ENCODE peak calls at places on chromosome 20, in six cellular contexts. One of them, this sample, is unnamed.

GRCh38 chr20:5785146-5785545 is 34.9 kb downstream of the SHLD1 start:
- DNase-seq in neural progenitor cell: no peak
- DNase-seq in COR-L47: no peak
- DNase-seq in progenitor cell of endocrine pancreas: no peak
- DNase-seq in activated effector memory CD4-positive, alpha-beta T cell treated with Interleukin-2 at 50 U/mL for 16 hours: no peak
- DNase-seq in pancreas: no peak
- DNase-seq in this sample: no peak

GRCh38 chr20:40017765-40018164 is 671.3 kb downstream of the MAFB start:
- DNase-seq in COR-L47: no peak
- DNase-seq in progenitor cell of endocrine pancreas: no peak
- DNase-seq in neural progenitor cell: no peak
- DNase-seq in activated effector memory CD4-positive, alpha-beta T cell treated with Interleukin-2 at 50 U/mL for 16 hours: no peak
- DNase-seq in pancreas: no peak
- DNase-seq in this sample: no peak

GRCh38 chr20:11807070-11807741 is 110.5 kb upstream of the BTBD3 start:
- DNase-seq in progenitor cell of endocrine pancreas: no peak
- DNase-seq in activated effector memory CD4-positive, alpha-beta T cell treated with Interleukin-2 at 50 U/mL for 16 hours: no peak
- DNase-seq in neural progenitor cell: no peak
- DNase-seq in COR-L47: no peak
- DNase-seq in pancreas: no peak
- DNase-seq in this sample: no peak

GRCh38 chr20:5353624-5354496 is 37.1 kb upstream of the PROKR2 start:
- DNase-seq in progenitor cell of endocrine pancreas: no peak
- DNase-seq in COR-L47: no peak
- DNase-seq in neural progenitor cell: no peak
- DNase-seq in pancreas: no peak
- DNase-seq in activated effector memory CD4-positive, alpha-beta T cell treated with Interleukin-2 at 50 U/mL for 16 hours: no peak
- DNase-seq in this sample: no peak

GRCh38 chr20:19288636-19289035 is 76.2 kb downstream of the SLC24A3 start:
- DNase-seq in progenitor cell of endocrine pancreas: no peak
- DNase-seq in COR-L47: no peak
- DNase-seq in neural progenitor cell: no peak
- DNase-seq in pancreas: no peak
- DNase-seq in activated effector memory CD4-positive, alpha-beta T cell treated with Interleukin-2 at 50 U/mL for 16 hours: no peak
- DNase-seq in this sample: no peak

GRCh38 chr20:34525709-34526416 is 9.6 kb downstream of the DYNLRB1 start:
- DNase-seq in progenitor cell of endocrine pancreas: no peak
- DNase-seq in COR-L47: peak
- DNase-seq in neural progenitor cell: no peak
- DNase-seq in pancreas: peak
- DNase-seq in activated effector memory CD4-positive, alpha-beta T cell treated with Interleukin-2 at 50 U/mL for 16 hours: no peak
- DNase-seq in this sample: no peak

GRCh38 chr20:50427740-50428462 is 82.3 kb upstream of the PTPN1 start:
- DNase-seq in activated effector memory CD4-positive, alpha-beta T cell treated with Interleukin-2 at 50 U/mL for 16 hours: no peak
- DNase-seq in progenitor cell of endocrine pancreas: no peak
- DNase-seq in neural progenitor cell: no peak
- DNase-seq in COR-L47: no peak
- DNase-seq in pancreas: no peak
- DNase-seq in this sample: no peak

GRCh38 chr20:4083103-4083864 is 67.9 kb upstream of the RNF24 start:
- DNase-seq in pancreas: no peak
- DNase-seq in progenitor cell of endocrine pancreas: no peak
- DNase-seq in activated effector memory CD4-positive, alpha-beta T cell treated with Interleukin-2 at 50 U/mL for 16 hours: no peak
- DNase-seq in neural progenitor cell: no peak
- DNase-seq in COR-L47: no peak
- DNase-seq in this sample: no peak

GRCh38 chr20:49562341-49563014 is 5.5 kb downstream of the PTGIS start:
- DNase-seq in activated effector memory CD4-positive, alpha-beta T cell treated with Interleukin-2 at 50 U/mL for 16 hours: no peak
- DNase-seq in pancreas: no peak
- DNase-seq in progenitor cell of endocrine pancreas: no peak
- DNase-seq in COR-L47: no peak
- DNase-seq in neural progenitor cell: peak
- DNase-seq in this sample: no peak

GRCh38 chr20:54479138-54479906 is 3.9 kb downstream of the DOK5 start:
- DNase-seq in activated effector memory CD4-positive, alpha-beta T cell treated with Interleukin-2 at 50 U/mL for 16 hours: no peak
- DNase-seq in neural progenitor cell: peak
- DNase-seq in progenitor cell of endocrine pancreas: no peak
- DNase-seq in pancreas: no peak
- DNase-seq in COR-L47: no peak
- DNase-seq in this sample: no peak

GRCh38 chr20:39458452-39458851 is 496.3 kb downstream of the DHX35 start:
- DNase-seq in activated effector memory CD4-positive, alpha-beta T cell treated with Interleukin-2 at 50 U/mL for 16 hours: no peak
- DNase-seq in COR-L47: no peak
- DNase-seq in pancreas: no peak
- DNase-seq in neural progenitor cell: no peak
- DNase-seq in progenitor cell of endocrine pancreas: no peak
- DNase-seq in this sample: no peak

GRCh38 chr20:21102691-21103311 is 3.4 kb downstream of the LINC00237 start:
- DNase-seq in pancreas: peak
- DNase-seq in activated effector memory CD4-positive, alpha-beta T cell treated with Interleukin-2 at 50 U/mL for 16 hours: peak
- DNase-seq in progenitor cell of endocrine pancreas: peak
- DNase-seq in COR-L47: peak
- DNase-seq in neural progenitor cell: peak
- DNase-seq in this sample: no peak

GRCh38 chr20:63058696-63059335 is 52.1 kb upstream of the BHLHE23 start:
- DNase-seq in activated effector memory CD4-positive, alpha-beta T cell treated with Interleukin-2 at 50 U/mL for 16 hours: no peak
- DNase-seq in COR-L47: no peak
- DNase-seq in progenitor cell of endocrine pancreas: no peak
- DNase-seq in pancreas: no peak
- DNase-seq in neural progenitor cell: no peak
- DNase-seq in this sample: no peak

GRCh38 chr20:52493177-52493711 is 301.7 kb upstream of the ZFP64 start:
- DNase-seq in activated effector memory CD4-positive, alpha-beta T cell treated with Interleukin-2 at 50 U/mL for 16 hours: no peak
- DNase-seq in pancreas: no peak
- DNase-seq in neural progenitor cell: no peak
- DNase-seq in COR-L47: no peak
- DNase-seq in progenitor cell of endocrine pancreas: no peak
- DNase-seq in this sample: no peak

GRCh38 chr20:37804584-37805566 is 98.1 kb upstream of the VSTM2L start:
- DNase-seq in progenitor cell of endocrine pancreas: no peak
- DNase-seq in neural progenitor cell: no peak
- DNase-seq in COR-L47: no peak
- DNase-seq in activated effector memory CD4-positive, alpha-beta T cell treated with Interleukin-2 at 50 U/mL for 16 hours: no peak
- DNase-seq in pancreas: no peak
- DNase-seq in this sample: no peak

GRCh38 chr20:6698056-6698455 is 69.4 kb upstream of the BMP2 start:
- DNase-seq in progenitor cell of endocrine pancreas: no peak
- DNase-seq in neural progenitor cell: peak
- DNase-seq in COR-L47: no peak
- DNase-seq in pancreas: no peak
- DNase-seq in activated effector memory CD4-positive, alpha-beta T cell treated with Interleukin-2 at 50 U/mL for 16 hours: no peak
- DNase-seq in this sample: no peak

GRCh38 chr20:62621251-62622110 is 20.8 kb upstream of the SLCO4A1 start:
- DNase-seq in COR-L47: no peak
- DNase-seq in activated effector memory CD4-positive, alpha-beta T cell treated with Interleukin-2 at 50 U/mL for 16 hours: no peak
- DNase-seq in progenitor cell of endocrine pancreas: no peak
- DNase-seq in pancreas: peak
- DNase-seq in neural progenitor cell: no peak
- DNase-seq in this sample: no peak

GRCh38 chr20:59030911-59031310 is 1.2 kb downstream of the ATP5F1E start:
- DNase-seq in activated effector memory CD4-positive, alpha-beta T cell treated with Interleukin-2 at 50 U/mL for 16 hours: no peak
- DNase-seq in neural progenitor cell: no peak
- DNase-seq in COR-L47: no peak
- DNase-seq in pancreas: no peak
- DNase-seq in progenitor cell of endocrine pancreas: no peak
- DNase-seq in this sample: no peak

GRCh38 chr20:37337208-37337955 is 8.6 kb upstream of the SRC start:
- DNase-seq in neural progenitor cell: no peak
- DNase-seq in COR-L47: no peak
- DNase-seq in pancreas: no peak
- DNase-seq in progenitor cell of endocrine pancreas: no peak
- DNase-seq in activated effector memory CD4-positive, alpha-beta T cell treated with Interleukin-2 at 50 U/mL for 16 hours: no peak
- DNase-seq in this sample: no peak

GRCh38 chr20:44584103-44584690 is 1.8 kb downstream of the PKIG start:
- DNase-seq in neural progenitor cell: no peak
- DNase-seq in pancreas: no peak
- DNase-seq in activated effector memory CD4-positive, alpha-beta T cell treated with Interleukin-2 at 50 U/mL for 16 hours: no peak
- DNase-seq in progenitor cell of endocrine pancreas: no peak
- DNase-seq in COR-L47: no peak
- DNase-seq in this sample: no peak

GRCh38 chr20:62479218-62479617 is 3.4 kb upstream of the GATA5 start:
- DNase-seq in progenitor cell of endocrine pancreas: no peak
- DNase-seq in pancreas: no peak
- DNase-seq in neural progenitor cell: no peak
- DNase-seq in COR-L47: no peak
- DNase-seq in activated effector memory CD4-positive, alpha-beta T cell treated with Interleukin-2 at 50 U/mL for 16 hours: no peak
- DNase-seq in this sample: no peak

GRCh38 chr20:33576432-33576883 is 85.7 kb upstream of the C20orf144 start:
- DNase-seq in progenitor cell of endocrine pancreas: no peak
- DNase-seq in COR-L47: peak
- DNase-seq in activated effector memory CD4-positive, alpha-beta T cell treated with Interleukin-2 at 50 U/mL for 16 hours: no peak
- DNase-seq in neural progenitor cell: no peak
- DNase-seq in pancreas: no peak
- DNase-seq in this sample: no peak

GRCh38 chr20:24682496-24683090 is 213.2 kb downstream of the SYNDIG1 start:
- DNase-seq in COR-L47: no peak
- DNase-seq in progenitor cell of endocrine pancreas: no peak
- DNase-seq in neural progenitor cell: no peak
- DNase-seq in activated effector memory CD4-positive, alpha-beta T cell treated with Interleukin-2 at 50 U/mL for 16 hours: no peak
- DNase-seq in pancreas: no peak
- DNase-seq in this sample: no peak

GRCh38 chr20:8663424-8663823 is 405.5 kb upstream of the PLCB4 start:
- DNase-seq in COR-L47: no peak
- DNase-seq in neural progenitor cell: no peak
- DNase-seq in activated effector memory CD4-positive, alpha-beta T cell treated with Interleukin-2 at 50 U/mL for 16 hours: no peak
- DNase-seq in pancreas: no peak
- DNase-seq in progenitor cell of endocrine pancreas: no peak
- DNase-seq in this sample: no peak

GRCh38 chr20:44728835-44729342 is 13.7 kb downstream of the CCN5 start:
- DNase-seq in COR-L47: peak
- DNase-seq in pancreas: peak
- DNase-seq in activated effector memory CD4-positive, alpha-beta T cell treated with Interleukin-2 at 50 U/mL for 16 hours: no peak
- DNase-seq in neural progenitor cell: peak
- DNase-seq in progenitor cell of endocrine pancreas: no peak
- DNase-seq in this sample: no peak

GRCh38 chr20:51768759-51769517 is 748 bp upstream of the ATP9A start:
- DNase-seq in neural progenitor cell: no peak
- DNase-seq in COR-L47: no peak
- DNase-seq in pancreas: no peak
- DNase-seq in activated effector memory CD4-positive, alpha-beta T cell treated with Interleukin-2 at 50 U/mL for 16 hours: no peak
- DNase-seq in progenitor cell of endocrine pancreas: no peak
- DNase-seq in this sample: no peak

GRCh38 chr20:62732356-62732755 is 23.7 kb downstream of the NTSR1 start:
- DNase-seq in pancreas: no peak
- DNase-seq in progenitor cell of endocrine pancreas: no peak
- DNase-seq in neural progenitor cell: no peak
- DNase-seq in activated effector memory CD4-positive, alpha-beta T cell treated with Interleukin-2 at 50 U/mL for 16 hours: no peak
- DNase-seq in COR-L47: no peak
- DNase-seq in this sample: no peak